ENCODE peak calls at places on chromosomes 7 and 10, in five cellular contexts. One of them, this sample, is unnamed.

GRCh38 chr10:20059084-20059835 is 243.0 kb downstream of the PLXDC2 start:
- DNase-seq in stimulated activated CD8-positive, alpha-beta memory T cell treated with anti-CD3 and anti-CD28 coated beads, Interleukin-7, amount 100 ng/mL, for 48 hours: no peak
- DNase-seq in lower lobe of right lung: no peak
- DNase-seq in hypothalamus: no peak
- DNase-seq in NCI-H1105 treated with DMSO at 0.1 percent for 48 hours: no peak
- DNase-seq in this sample: no peak

GRCh38 chr7:128885370-128886187 is 22.9 kb downstream of the ATP6V1F start:
- DNase-seq in stimulated activated CD8-positive, alpha-beta memory T cell treated with anti-CD3 and anti-CD28 coated beads, Interleukin-7, amount 100 ng/mL, for 48 hours: no peak
- DNase-seq in lower lobe of right lung: peak
- DNase-seq in hypothalamus: no peak
- DNase-seq in NCI-H1105 treated with DMSO at 0.1 percent for 48 hours: no peak
- DNase-seq in this sample: no peak

GRCh38 chr10:22712246-22712958 is 2.0 kb downstream of the PIP4K2A start:
- DNase-seq in stimulated activated CD8-positive, alpha-beta memory T cell treated with anti-CD3 and anti-CD28 coated beads, Interleukin-7, amount 100 ng/mL, for 48 hours: no peak
- DNase-seq in lower lobe of right lung: no peak
- DNase-seq in hypothalamus: no peak
- DNase-seq in NCI-H1105 treated with DMSO at 0.1 percent for 48 hours: no peak
- DNase-seq in this sample: no peak

GRCh38 chr7:2166625-2167280 is 66.0 kb downstream of the MAD1L1 start:
- DNase-seq in stimulated activated CD8-positive, alpha-beta memory T cell treated with anti-CD3 and anti-CD28 coated beads, Interleukin-7, amount 100 ng/mL, for 48 hours: no peak
- DNase-seq in lower lobe of right lung: no peak
- DNase-seq in hypothalamus: peak
- DNase-seq in NCI-H1105 treated with DMSO at 0.1 percent for 48 hours: no peak
- DNase-seq in this sample: no peak

GRCh38 chr7:17130281-17131059 is 168.0 kb upstream of the AHR start:
- DNase-seq in stimulated activated CD8-positive, alpha-beta memory T cell treated with anti-CD3 and anti-CD28 coated beads, Interleukin-7, amount 100 ng/mL, for 48 hours: no peak
- DNase-seq in lower lobe of right lung: no peak
- DNase-seq in hypothalamus: no peak
- DNase-seq in NCI-H1105 treated with DMSO at 0.1 percent for 48 hours: no peak
- DNase-seq in this sample: no peak

GRCh38 chr10:123687758-123688157 is 21.6 kb downstream of the GPR26 start:
- DNase-seq in stimulated activated CD8-positive, alpha-beta memory T cell treated with anti-CD3 and anti-CD28 coated beads, Interleukin-7, amount 100 ng/mL, for 48 hours: no peak
- DNase-seq in lower lobe of right lung: no peak
- DNase-seq in hypothalamus: no peak
- DNase-seq in NCI-H1105 treated with DMSO at 0.1 percent for 48 hours: no peak
- DNase-seq in this sample: no peak

GRCh38 chr10:110153396-110153795 is 54.0 kb upstream of the MXI1 start:
- DNase-seq in stimulated activated CD8-positive, alpha-beta memory T cell treated with anti-CD3 and anti-CD28 coated beads, Interleukin-7, amount 100 ng/mL, for 48 hours: no peak
- DNase-seq in lower lobe of right lung: no peak
- DNase-seq in hypothalamus: no peak
- DNase-seq in NCI-H1105 treated with DMSO at 0.1 percent for 48 hours: no peak
- DNase-seq in this sample: no peak

GRCh38 chr10:58568428-58568935 is 55.8 kb downstream of the BICC1 start:
- DNase-seq in stimulated activated CD8-positive, alpha-beta memory T cell treated with anti-CD3 and anti-CD28 coated beads, Interleukin-7, amount 100 ng/mL, for 48 hours: no peak
- DNase-seq in lower lobe of right lung: no peak
- DNase-seq in hypothalamus: no peak
- DNase-seq in NCI-H1105 treated with DMSO at 0.1 percent for 48 hours: no peak
- DNase-seq in this sample: no peak